ENCODE peak calls at places on chromosomes 3 and 15, in nine cellular contexts. One of them, this sample, is unnamed. For H3K4me1, the result is how much of the 10 kb centered on the place peaks cover.

GRCh38 chr3:45024601-45025262 is 1.4 kb upstream of the CLEC3B start:
- DNase-seq in effector memory CD4-positive, alpha-beta T cell: no peak
- DNase-seq in right lobe of liver: no peak
- DNase-seq in A549: no peak
- DNase-seq in lung: no peak
- DNase-seq in hepatocyte: no peak
- DNase-seq in PC-3: no peak
- DNase-seq in tibial nerve: no peak
- DNase-seq in small intestine: no peak
- DNase-seq in this sample: no peak

GRCh38 chr3:184552296-184552695 is 9.3 kb upstream of the EPHB3 start:
- DNase-seq in effector memory CD4-positive, alpha-beta T cell: no peak
- DNase-seq in right lobe of liver: no peak
- DNase-seq in A549: no peak
- DNase-seq in lung: no peak
- DNase-seq in hepatocyte: no peak
- DNase-seq in PC-3: no peak
- DNase-seq in tibial nerve: no peak
- DNase-seq in small intestine: no peak
- DNase-seq in this sample: no peak

GRCh38 chr3:179872842-179873241 is 163.9 kb downstream of the PEX5L start:
- DNase-seq in effector memory CD4-positive, alpha-beta T cell: no peak
- DNase-seq in right lobe of liver: no peak
- DNase-seq in A549: no peak
- DNase-seq in lung: no peak
- DNase-seq in hepatocyte: no peak
- DNase-seq in PC-3: no peak
- DNase-seq in tibial nerve: no peak
- DNase-seq in small intestine: no peak
- DNase-seq in this sample: no peak

GRCh38 chr15:66748320-66748779 is 46.3 kb downstream of the SMAD6 start:
- DNase-seq in effector memory CD4-positive, alpha-beta T cell: no peak
- DNase-seq in right lobe of liver: no peak
- DNase-seq in A549: peak
- DNase-seq in lung: no peak
- DNase-seq in hepatocyte: no peak
- DNase-seq in PC-3: peak
- DNase-seq in tibial nerve: no peak
- DNase-seq in small intestine: no peak
- DNase-seq in this sample: peak

GRCh38 chr3:20837676-20838302 is 651.8 kb upstream of the SGO1 start:
- DNase-seq in effector memory CD4-positive, alpha-beta T cell: no peak
- DNase-seq in right lobe of liver: no peak
- DNase-seq in A549: no peak
- DNase-seq in lung: no peak
- DNase-seq in hepatocyte: no peak
- DNase-seq in PC-3: no peak
- DNase-seq in tibial nerve: no peak
- DNase-seq in small intestine: no peak
- DNase-seq in this sample: no peak

GRCh38 chr3:121231872-121232271 is 313.9 kb downstream of the POLQ start:
- DNase-seq in effector memory CD4-positive, alpha-beta T cell: no peak
- DNase-seq in right lobe of liver: no peak
- DNase-seq in A549: no peak
- DNase-seq in lung: no peak
- DNase-seq in hepatocyte: no peak
- DNase-seq in PC-3: no peak
- DNase-seq in tibial nerve: no peak
- DNase-seq in small intestine: no peak
- DNase-seq in this sample: no peak

GRCh38 chr15:38069506-38069905 is 135.1 kb downstream of the TMCO5A start:
- DNase-seq in effector memory CD4-positive, alpha-beta T cell: no peak
- DNase-seq in right lobe of liver: no peak
- DNase-seq in A549: peak
- DNase-seq in lung: peak
- DNase-seq in hepatocyte: peak
- DNase-seq in PC-3: peak
- DNase-seq in tibial nerve: no peak
- DNase-seq in small intestine: peak
- DNase-seq in this sample: peak

GRCh38 chr15:40582726-40583246 is 11.3 kb upstream of the KNL1 start:
- DNase-seq in effector memory CD4-positive, alpha-beta T cell: no peak
- DNase-seq in right lobe of liver: no peak
- DNase-seq in A549: peak
- DNase-seq in lung: peak
- DNase-seq in hepatocyte: no peak
- DNase-seq in PC-3: peak
- DNase-seq in tibial nerve: no peak
- DNase-seq in small intestine: peak
- DNase-seq in this sample: peak

GRCh38 chr3:48564022-48564421 is 441 bp upstream of the UCN2 start:
- DNase-seq in effector memory CD4-positive, alpha-beta T cell: peak
- DNase-seq in right lobe of liver: no peak
- DNase-seq in A549: peak
- DNase-seq in lung: peak
- DNase-seq in hepatocyte: no peak
- DNase-seq in PC-3: peak
- DNase-seq in tibial nerve: peak
- DNase-seq in small intestine: no peak
- DNase-seq in this sample: peak

GRCh38 chr3:168782193-168782592 is 686.5 kb upstream of the GOLIM4 start:
- DNase-seq in effector memory CD4-positive, alpha-beta T cell: no peak
- DNase-seq in right lobe of liver: no peak
- DNase-seq in A549: no peak
- DNase-seq in lung: no peak
- DNase-seq in hepatocyte: no peak
- DNase-seq in PC-3: no peak
- DNase-seq in tibial nerve: no peak
- DNase-seq in small intestine: no peak
- DNase-seq in this sample: no peak

GRCh38 chr3:150082898-150083652 is 112.4 kb upstream of the PFN2 start:
- DNase-seq in effector memory CD4-positive, alpha-beta T cell: no peak
- DNase-seq in right lobe of liver: no peak
- DNase-seq in A549: no peak
- DNase-seq in lung: no peak
- DNase-seq in hepatocyte: no peak
- DNase-seq in PC-3: no peak
- DNase-seq in tibial nerve: no peak
- DNase-seq in small intestine: no peak
- DNase-seq in this sample: peak
- H3K4me3 ChIP-seq in effector memory CD4-positive, alpha-beta T cell: no peak
- H3K4me3 ChIP-seq in right lobe of liver: no peak
- H3K4me3 ChIP-seq in A549: peak
- H3K4me3 ChIP-seq in lung: no peak
- H3K4me3 ChIP-seq in hepatocyte: no peak
- H3K4me3 ChIP-seq in PC-3: no peak
- H3K4me3 ChIP-seq in tibial nerve: peak
- H3K4me3 ChIP-seq in small intestine: no peak
- H3K4me3 ChIP-seq in this sample: peak

GRCh38 chr3:58059349-58060321 is 51.4 kb downstream of the FLNB start:
- DNase-seq in effector memory CD4-positive, alpha-beta T cell: no peak
- DNase-seq in right lobe of liver: peak
- DNase-seq in A549: peak
- DNase-seq in lung: no peak
- DNase-seq in hepatocyte: peak
- DNase-seq in PC-3: no peak
- DNase-seq in tibial nerve: no peak
- DNase-seq in small intestine: peak
- DNase-seq in this sample: peak
- H3K27ac ChIP-seq in effector memory CD4-positive, alpha-beta T cell: no peak
- H3K27ac ChIP-seq in right lobe of liver: peak
- H3K27ac ChIP-seq in A549: peak
- H3K27ac ChIP-seq in lung: peak
- H3K27ac ChIP-seq in hepatocyte: peak
- H3K27ac ChIP-seq in PC-3: peak
- H3K27ac ChIP-seq in tibial nerve: peak
- H3K27ac ChIP-seq in small intestine: peak
- H3K27ac ChIP-seq in this sample: peak

GRCh38 chr3:129559565-129560079 is 16.6 kb downstream of the H1-8 start:
- DNase-seq in effector memory CD4-positive, alpha-beta T cell: no peak
- DNase-seq in right lobe of liver: no peak
- DNase-seq in A549: no peak
- DNase-seq in lung: no peak
- DNase-seq in hepatocyte: no peak
- DNase-seq in PC-3: no peak
- DNase-seq in tibial nerve: no peak
- DNase-seq in small intestine: no peak
- DNase-seq in this sample: no peak
- H3K4me1 ChIP-seq in effector memory CD4-positive, alpha-beta T cell: under half
- H3K4me1 ChIP-seq in right lobe of liver: under half
- H3K4me1 ChIP-seq in A549: under half
- H3K4me1 ChIP-seq in lung: under half
- H3K4me1 ChIP-seq in hepatocyte: half or more
- H3K4me1 ChIP-seq in PC-3: under half
- H3K4me1 ChIP-seq in tibial nerve: half or more
- H3K4me1 ChIP-seq in small intestine: under half
- H3K4me1 ChIP-seq in this sample: half or more

DNA sequence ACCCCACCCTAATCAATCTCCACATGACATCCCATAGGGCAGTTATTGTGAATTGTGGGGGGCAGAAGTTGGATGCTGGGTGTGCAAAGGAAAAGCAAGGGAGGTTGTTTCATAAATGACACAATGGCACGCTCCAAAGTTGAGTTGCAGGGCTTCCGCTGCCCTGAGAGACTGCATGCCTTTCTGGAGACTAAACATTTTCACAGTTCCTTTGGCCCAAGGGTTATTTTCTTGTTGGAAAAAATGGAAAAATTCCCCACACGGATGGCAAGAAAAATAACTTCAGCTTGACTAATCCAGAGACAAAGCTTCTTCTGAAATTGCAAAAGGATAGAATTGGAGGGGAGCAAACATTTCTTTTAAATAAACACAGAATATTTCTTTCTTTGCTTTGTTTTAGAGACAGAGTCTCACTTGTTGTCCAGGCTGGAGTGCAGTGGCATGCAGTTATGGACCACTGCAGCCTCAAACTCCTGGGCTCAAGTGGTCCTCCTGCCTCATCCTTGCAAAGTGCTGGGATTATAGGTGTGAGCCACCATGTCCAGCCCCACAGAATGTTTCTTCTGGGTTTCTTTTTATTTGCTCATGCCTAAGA is 19.1 kb upstream of the TPM1 start:
- DNase-seq in effector memory CD4-positive, alpha-beta T cell: no peak
- DNase-seq in right lobe of liver: no peak
- DNase-seq in A549: no peak
- DNase-seq in lung: no peak
- DNase-seq in hepatocyte: no peak
- DNase-seq in PC-3: no peak
- DNase-seq in tibial nerve: no peak
- DNase-seq in small intestine: no peak
- DNase-seq in this sample: peak
- H3K4me3 ChIP-seq in effector memory CD4-positive, alpha-beta T cell: no peak
- H3K4me3 ChIP-seq in right lobe of liver: no peak
- H3K4me3 ChIP-seq in A549: no peak
- H3K4me3 ChIP-seq in lung: no peak
- H3K4me3 ChIP-seq in hepatocyte: no peak
- H3K4me3 ChIP-seq in PC-3: no peak
- H3K4me3 ChIP-seq in tibial nerve: no peak
- H3K4me3 ChIP-seq in small intestine: no peak
- H3K4me3 ChIP-seq in this sample: no peak

GRCh38 chr3:52121813-52122212 is 32.4 kb downstream of the POC1A start:
- DNase-seq in effector memory CD4-positive, alpha-beta T cell: no peak
- DNase-seq in right lobe of liver: peak
- DNase-seq in A549: no peak
- DNase-seq in lung: no peak
- DNase-seq in hepatocyte: no peak
- DNase-seq in PC-3: no peak
- DNase-seq in tibial nerve: no peak
- DNase-seq in small intestine: no peak
- DNase-seq in this sample: no peak
- H3K27ac ChIP-seq in effector memory CD4-positive, alpha-beta T cell: no peak
- H3K27ac ChIP-seq in right lobe of liver: no peak
- H3K27ac ChIP-seq in A549: no peak
- H3K27ac ChIP-seq in lung: peak
- H3K27ac ChIP-seq in hepatocyte: no peak
- H3K27ac ChIP-seq in PC-3: no peak
- H3K27ac ChIP-seq in tibial nerve: peak
- H3K27ac ChIP-seq in small intestine: no peak
- H3K27ac ChIP-seq in this sample: no peak

DNA sequence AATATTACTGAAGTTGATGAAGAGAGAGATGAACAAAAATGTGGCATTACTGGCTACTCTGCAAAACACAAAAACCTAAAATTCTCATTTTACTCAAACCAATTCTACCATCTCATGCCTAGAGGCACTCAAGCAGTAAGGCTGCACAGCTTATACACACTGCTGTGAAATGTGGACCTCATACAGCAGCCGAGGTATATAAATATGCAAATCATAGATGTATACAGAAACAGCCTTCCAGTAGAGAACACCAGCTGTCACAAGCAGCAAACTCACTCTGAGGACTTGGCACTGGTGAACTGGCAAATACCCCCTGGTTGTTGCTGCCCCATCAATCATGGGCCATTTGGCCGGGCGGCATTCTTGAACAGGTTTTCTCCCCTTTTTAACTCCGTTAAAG is 378.0 kb downstream of the LSAMP start:
- DNase-seq in effector memory CD4-positive, alpha-beta T cell: no peak
- DNase-seq in right lobe of liver: no peak
- DNase-seq in A549: no peak
- DNase-seq in lung: no peak
- DNase-seq in hepatocyte: no peak
- DNase-seq in PC-3: no peak
- DNase-seq in tibial nerve: no peak
- DNase-seq in small intestine: no peak
- DNase-seq in this sample: no peak
- H3K4me1 ChIP-seq in effector memory CD4-positive, alpha-beta T cell: under half
- H3K4me1 ChIP-seq in right lobe of liver: under half
- H3K4me1 ChIP-seq in A549: under half
- H3K4me1 ChIP-seq in lung: under half
- H3K4me1 ChIP-seq in hepatocyte: under half
- H3K4me1 ChIP-seq in PC-3: under half
- H3K4me1 ChIP-seq in tibial nerve: under half
- H3K4me1 ChIP-seq in small intestine: under half
- H3K4me1 ChIP-seq in this sample: under half

DNA sequence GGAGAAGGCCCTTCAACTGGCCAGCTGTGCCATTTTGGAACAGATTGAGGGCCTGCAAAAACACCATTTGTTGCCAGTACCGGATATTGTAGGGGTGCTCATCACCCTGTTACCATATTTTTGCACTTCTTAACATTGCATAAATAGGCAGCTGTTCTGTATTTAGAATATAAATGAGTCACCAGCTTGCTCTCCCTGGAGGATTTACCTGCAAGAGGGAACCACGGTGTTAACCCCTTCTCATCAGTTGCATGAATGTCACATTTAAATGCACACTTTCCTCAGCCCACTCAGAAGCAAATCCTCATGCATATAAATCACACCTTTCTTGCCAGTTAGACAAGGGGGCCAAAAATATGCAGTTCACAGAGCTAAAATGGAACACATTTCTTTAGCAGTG is 435.6 kb downstream of the ROBO2 start:
- DNase-seq in effector memory CD4-positive, alpha-beta T cell: no peak
- DNase-seq in right lobe of liver: no peak
- DNase-seq in A549: no peak
- DNase-seq in lung: no peak
- DNase-seq in hepatocyte: no peak
- DNase-seq in PC-3: no peak
- DNase-seq in tibial nerve: no peak
- DNase-seq in small intestine: no peak
- DNase-seq in this sample: no peak
- H3K4me3 ChIP-seq in effector memory CD4-positive, alpha-beta T cell: no peak
- H3K4me3 ChIP-seq in right lobe of liver: no peak
- H3K4me3 ChIP-seq in A549: no peak
- H3K4me3 ChIP-seq in lung: no peak
- H3K4me3 ChIP-seq in hepatocyte: no peak
- H3K4me3 ChIP-seq in PC-3: no peak
- H3K4me3 ChIP-seq in tibial nerve: no peak
- H3K4me3 ChIP-seq in small intestine: no peak
- H3K4me3 ChIP-seq in this sample: no peak

This sample was measured in SJSA1.